ENCODE peak calls at places on chromosomes 13 and 19, in seven cellular contexts. One of them, this sample, is unnamed.

GRCh38 chr19:13283871-13284270 is 133.7 kb downstream of the IER2 start:
- DNase-seq in IMR-90: no peak
- DNase-seq in HTR-8/SVneo: no peak
- DNase-seq in upper lobe of right lung: no peak
- DNase-seq in EL: no peak
- DNase-seq in RWPE1: no peak
- DNase-seq in activated CD8-positive, alpha-beta memory T cell treated with anti-CD3 and anti-CD28 coated beads, Interleukin-2, amount 50 U/mL, for 4 hours: no peak
- DNase-seq in this sample: no peak

GRCh38 chr13:98429531-98429930 is 147.4 kb downstream of the STK24 start:
- DNase-seq in IMR-90: no peak
- DNase-seq in RWPE1: no peak
- DNase-seq in HTR-8/SVneo: no peak
- DNase-seq in EL: no peak
- DNase-seq in activated CD8-positive, alpha-beta memory T cell treated with anti-CD3 and anti-CD28 coated beads, Interleukin-2, amount 50 U/mL, for 4 hours: no peak
- DNase-seq in upper lobe of right lung: no peak
- DNase-seq in this sample: no peak

GRCh38 chr19:28426902-28427232 is 786.1 kb downstream of the UQCRFS1 start:
- DNase-seq in activated CD8-positive, alpha-beta memory T cell treated with anti-CD3 and anti-CD28 coated beads, Interleukin-2, amount 50 U/mL, for 4 hours: no peak
- DNase-seq in HTR-8/SVneo: no peak
- DNase-seq in upper lobe of right lung: no peak
- DNase-seq in IMR-90: no peak
- DNase-seq in RWPE1: peak
- DNase-seq in EL: peak
- DNase-seq in this sample: no peak

GRCh38 chr19:42455621-42456081 is 12.9 kb upstream of the CXCL17 start:
- DNase-seq in EL: no peak
- DNase-seq in RWPE1: peak
- DNase-seq in IMR-90: no peak
- DNase-seq in upper lobe of right lung: no peak
- DNase-seq in HTR-8/SVneo: no peak
- DNase-seq in activated CD8-positive, alpha-beta memory T cell treated with anti-CD3 and anti-CD28 coated beads, Interleukin-2, amount 50 U/mL, for 4 hours: no peak
- DNase-seq in this sample: no peak

GRCh38 chr13:95154441-95154886 is 146.8 kb downstream of the ABCC4 start:
- DNase-seq in IMR-90: no peak
- DNase-seq in activated CD8-positive, alpha-beta memory T cell treated with anti-CD3 and anti-CD28 coated beads, Interleukin-2, amount 50 U/mL, for 4 hours: no peak
- DNase-seq in RWPE1: peak
- DNase-seq in upper lobe of right lung: no peak
- DNase-seq in EL: no peak
- DNase-seq in HTR-8/SVneo: no peak
- DNase-seq in this sample: no peak

GRCh38 chr13:29548722-29549446 is 46.6 kb downstream of the SLC7A1 start:
- DNase-seq in EL: peak
- DNase-seq in RWPE1: no peak
- DNase-seq in activated CD8-positive, alpha-beta memory T cell treated with anti-CD3 and anti-CD28 coated beads, Interleukin-2, amount 50 U/mL, for 4 hours: no peak
- DNase-seq in upper lobe of right lung: no peak
- DNase-seq in IMR-90: peak
- DNase-seq in HTR-8/SVneo: no peak
- DNase-seq in this sample: no peak

GRCh38 chr19:1026189-1027019 is at the start of gene CNN2:
- DNase-seq in HTR-8/SVneo: peak
- DNase-seq in IMR-90: peak
- DNase-seq in RWPE1: peak
- DNase-seq in EL: peak
- DNase-seq in activated CD8-positive, alpha-beta memory T cell treated with anti-CD3 and anti-CD28 coated beads, Interleukin-2, amount 50 U/mL, for 4 hours: peak
- DNase-seq in upper lobe of right lung: peak
- DNase-seq in this sample: no peak

GRCh38 chr19:35260694-35261304 is 8.0 kb upstream of the USF2 start:
- DNase-seq in HTR-8/SVneo: no peak
- DNase-seq in activated CD8-positive, alpha-beta memory T cell treated with anti-CD3 and anti-CD28 coated beads, Interleukin-2, amount 50 U/mL, for 4 hours: peak
- DNase-seq in upper lobe of right lung: peak
- DNase-seq in RWPE1: no peak
- DNase-seq in IMR-90: no peak
- DNase-seq in EL: no peak
- DNase-seq in this sample: no peak

GRCh38 chr13:64525687-64526086 is 2704.4 kb downstream of the PCDH9 start:
- DNase-seq in HTR-8/SVneo: no peak
- DNase-seq in IMR-90: no peak
- DNase-seq in RWPE1: no peak
- DNase-seq in upper lobe of right lung: no peak
- DNase-seq in EL: no peak
- DNase-seq in activated CD8-positive, alpha-beta memory T cell treated with anti-CD3 and anti-CD28 coated beads, Interleukin-2, amount 50 U/mL, for 4 hours: no peak
- DNase-seq in this sample: no peak

GRCh38 chr19:38190793-38191192 is 33.2 kb downstream of the DPF1 start:
- DNase-seq in HTR-8/SVneo: no peak
- DNase-seq in EL: no peak
- DNase-seq in RWPE1: no peak
- DNase-seq in IMR-90: no peak
- DNase-seq in activated CD8-positive, alpha-beta memory T cell treated with anti-CD3 and anti-CD28 coated beads, Interleukin-2, amount 50 U/mL, for 4 hours: no peak
- DNase-seq in upper lobe of right lung: no peak
- DNase-seq in this sample: no peak

GRCh38 chr13:50909605-50910482 is at the start of gene RNASEH2B:
- DNase-seq in activated CD8-positive, alpha-beta memory T cell treated with anti-CD3 and anti-CD28 coated beads, Interleukin-2, amount 50 U/mL, for 4 hours: peak
- DNase-seq in EL: peak
- DNase-seq in HTR-8/SVneo: peak
- DNase-seq in upper lobe of right lung: peak
- DNase-seq in RWPE1: peak
- DNase-seq in IMR-90: peak
- DNase-seq in this sample: no peak

GRCh38 chr19:5018224-5019015 is 49.5 kb downstream of the KDM4B start:
- DNase-seq in IMR-90: peak
- DNase-seq in upper lobe of right lung: no peak
- DNase-seq in activated CD8-positive, alpha-beta memory T cell treated with anti-CD3 and anti-CD28 coated beads, Interleukin-2, amount 50 U/mL, for 4 hours: no peak
- DNase-seq in EL: peak
- DNase-seq in HTR-8/SVneo: no peak
- DNase-seq in RWPE1: no peak
- DNase-seq in this sample: no peak

GRCh38 chr13:21813844-21814243 is 143.0 kb downstream of the FGF9 start:
- DNase-seq in activated CD8-positive, alpha-beta memory T cell treated with anti-CD3 and anti-CD28 coated beads, Interleukin-2, amount 50 U/mL, for 4 hours: no peak
- DNase-seq in EL: no peak
- DNase-seq in upper lobe of right lung: no peak
- DNase-seq in HTR-8/SVneo: no peak
- DNase-seq in IMR-90: no peak
- DNase-seq in RWPE1: no peak
- DNase-seq in this sample: no peak

GRCh38 chr19:52224211-52224610 is 34.4 kb downstream of the PPP2R1A start:
- DNase-seq in RWPE1: no peak
- DNase-seq in IMR-90: no peak
- DNase-seq in EL: no peak
- DNase-seq in upper lobe of right lung: no peak
- DNase-seq in activated CD8-positive, alpha-beta memory T cell treated with anti-CD3 and anti-CD28 coated beads, Interleukin-2, amount 50 U/mL, for 4 hours: no peak
- DNase-seq in HTR-8/SVneo: no peak
- DNase-seq in this sample: no peak

GRCh38 chr13:44739539-44739938 is 163.4 kb upstream of the TSC22D1 start:
- DNase-seq in activated CD8-positive, alpha-beta memory T cell treated with anti-CD3 and anti-CD28 coated beads, Interleukin-2, amount 50 U/mL, for 4 hours: no peak
- DNase-seq in RWPE1: no peak
- DNase-seq in IMR-90: peak
- DNase-seq in upper lobe of right lung: no peak
- DNase-seq in HTR-8/SVneo: no peak
- DNase-seq in EL: no peak
- DNase-seq in this sample: no peak

GRCh38 chr19:995051-995827 is 5.0 kb upstream of the GRIN3B start:
- DNase-seq in EL: no peak
- DNase-seq in IMR-90: no peak
- DNase-seq in RWPE1: no peak
- DNase-seq in upper lobe of right lung: peak
- DNase-seq in activated CD8-positive, alpha-beta memory T cell treated with anti-CD3 and anti-CD28 coated beads, Interleukin-2, amount 50 U/mL, for 4 hours: no peak
- DNase-seq in HTR-8/SVneo: no peak
- DNase-seq in this sample: no peak

GRCh38 chr19:49127674-49128544 is 8.6 kb downstream of the PPFIA3 start:
- DNase-seq in upper lobe of right lung: peak
- DNase-seq in HTR-8/SVneo: peak
- DNase-seq in RWPE1: peak
- DNase-seq in activated CD8-positive, alpha-beta memory T cell treated with anti-CD3 and anti-CD28 coated beads, Interleukin-2, amount 50 U/mL, for 4 hours: peak
- DNase-seq in EL: peak
- DNase-seq in IMR-90: peak
- DNase-seq in this sample: peak

GRCh38 chr13:100130092-100130491 is 41.2 kb downstream of the PCCA start:
- DNase-seq in IMR-90: no peak
- DNase-seq in activated CD8-positive, alpha-beta memory T cell treated with anti-CD3 and anti-CD28 coated beads, Interleukin-2, amount 50 U/mL, for 4 hours: no peak
- DNase-seq in upper lobe of right lung: no peak
- DNase-seq in EL: no peak
- DNase-seq in RWPE1: no peak
- DNase-seq in HTR-8/SVneo: no peak
- DNase-seq in this sample: no peak

GRCh38 chr19:49119411-49120324 is at the start of gene PPFIA3:
- DNase-seq in activated CD8-positive, alpha-beta memory T cell treated with anti-CD3 and anti-CD28 coated beads, Interleukin-2, amount 50 U/mL, for 4 hours: peak
- DNase-seq in RWPE1: no peak
- DNase-seq in upper lobe of right lung: peak
- DNase-seq in HTR-8/SVneo: peak
- DNase-seq in EL: peak
- DNase-seq in IMR-90: peak
- DNase-seq in this sample: no peak

GRCh38 chr19:2278504-2279158 is 3.3 kb downstream of the PEAK3 start:
- DNase-seq in IMR-90: no peak
- DNase-seq in HTR-8/SVneo: no peak
- DNase-seq in RWPE1: no peak
- DNase-seq in EL: no peak
- DNase-seq in upper lobe of right lung: no peak
- DNase-seq in activated CD8-positive, alpha-beta memory T cell treated with anti-CD3 and anti-CD28 coated beads, Interleukin-2, amount 50 U/mL, for 4 hours: no peak
- DNase-seq in this sample: no peak

GRCh38 chr13:31200636-31200970 is 828 bp downstream of the B3GLCT start:
- DNase-seq in EL: peak
- DNase-seq in HTR-8/SVneo: peak
- DNase-seq in IMR-90: no peak
- DNase-seq in RWPE1: peak
- DNase-seq in upper lobe of right lung: peak
- DNase-seq in activated CD8-positive, alpha-beta memory T cell treated with anti-CD3 and anti-CD28 coated beads, Interleukin-2, amount 50 U/mL, for 4 hours: peak
- DNase-seq in this sample: no peak

GRCh38 chr19:35403116-35403760 is 32.4 kb downstream of the GPR42 start:
- DNase-seq in HTR-8/SVneo: no peak
- DNase-seq in RWPE1: no peak
- DNase-seq in activated CD8-positive, alpha-beta memory T cell treated with anti-CD3 and anti-CD28 coated beads, Interleukin-2, amount 50 U/mL, for 4 hours: no peak
- DNase-seq in upper lobe of right lung: no peak
- DNase-seq in IMR-90: no peak
- DNase-seq in EL: no peak
- DNase-seq in this sample: no peak

GRCh38 chr13:43388282-43389034 is 365.1 kb downstream of the DNAJC15 start:
- DNase-seq in upper lobe of right lung: no peak
- DNase-seq in IMR-90: no peak
- DNase-seq in activated CD8-positive, alpha-beta memory T cell treated with anti-CD3 and anti-CD28 coated beads, Interleukin-2, amount 50 U/mL, for 4 hours: no peak
- DNase-seq in RWPE1: peak
- DNase-seq in EL: no peak
- DNase-seq in HTR-8/SVneo: no peak
- DNase-seq in this sample: no peak